ENCODE peak calls at places on chromosome 15, in four cellular contexts. T, Y, I and W are unnamed samples.
A peak's percentile ranks its signal among the peaks of the same experiment; 100 is the strongest.

GRCh38 chr15:51185213-51185619 is 90.5 kb upstream of the TNFAIP8L3 start:
- DNase-seq in T (no peak), Y (no peak), I (no peak), W (no peak)

GRCh38 chr15:40826123-40827075 is 2.1 kb downstream of the PPP1R14D start:
- DNase-seq in T (no peak), Y (no peak), I (no peak), W (no peak)

GRCh38 chr15:80915462-80915861 is 74.2 kb downstream of the MESD start:
- DNase-seq in T (no peak), Y (no peak), I (no peak), W (no peak)

GRCh38 chr15:79372428-79372827 is 59.7 kb upstream of the MINAR1 start:
- DNase-seq in T (no peak), Y (no peak), I (no peak), W (no peak)

GRCh38 chr15:93570571-93570970 is 481.6 kb upstream of the RGMA start:
- DNase-seq in T (no peak), Y (no peak), I (no peak), W (no peak)

GRCh38 chr15:29090617-29091466 is 178.8 kb downstream of the NSMCE3 start:
- DNase-seq in T (no peak), Y (no peak), I (peak; percentile 65), W (peak; percentile 20)

GRCh38 chr15:43132830-43133428 is 457 bp upstream of the TMEM62 start:
- DNase-seq in T (no peak), Y (no peak), I (no peak), W (no peak)

GRCh38 chr15:64622410-64623260 is 152.8 kb downstream of the RBPMS2 start:
- DNase-seq in T (no peak), Y (no peak), I (peak; percentile 58), W (no peak)

GRCh38 chr15:87792250-87793030 is 464.1 kb downstream of the NTRK3 start:
- DNase-seq in T (no peak), Y (no peak), I (no peak), W (peak; percentile 100)

GRCh38 chr15:72859023-72859756 is 75.6 kb upstream of the ADPGK start:
- DNase-seq in T (no peak), Y (no peak), I (no peak), W (peak; percentile 25)

GRCh38 chr15:47618216-47618615 is 99.1 kb upstream of the SEMA6D start:
- DNase-seq in T (no peak), Y (no peak), I (no peak), W (no peak)

GRCh38 chr15:59174846-59175831 is 31.5 kb upstream of the LDHAL6B start:
- DNase-seq in T (peak; percentile 32), Y (no peak), I (peak; percentile 46), W (peak; percentile 50)

GRCh38 chr15:90594297-90594696 is 64.6 kb downstream of the CRTC3 start:
- DNase-seq in T (peak; percentile 57), Y (peak; percentile 50), I (peak; percentile 88), W (no peak)

GRCh38 chr15:28107894-28108255 is 8.8 kb upstream of the OCA2 start:
- DNase-seq in T (no peak), Y (no peak), I (no peak), W (no peak)

GRCh38 chr15:70053703-70054229 is 44.0 kb downstream of the TLE3 start:
- DNase-seq in T (no peak), Y (no peak), I (no peak), W (no peak)

GRCh38 chr15:63891079-63891762 is 57.5 kb upstream of the HERC1 start:
- DNase-seq in T (peak; percentile 69), Y (peak; percentile 57), I (peak; percentile 83), W (peak; percentile 82)

GRCh38 chr15:79431636-79432344 is at the start of gene MINAR1:
- DNase-seq in T (no peak), Y (no peak), I (peak; percentile 2), W (peak; percentile 66)

GRCh38 chr15:66795851-66796250 is 93.8 kb downstream of the SMAD6 start:
- DNase-seq in T (no peak), Y (no peak), I (no peak), W (no peak)

GRCh38 chr15:74253276-74253921 is 17.3 kb downstream of the CCDC33 start:
- DNase-seq in T (no peak), Y (no peak), I (no peak), W (peak; percentile 42)

GRCh38 chr15:92226020-92226612 is 167.6 kb upstream of the ST8SIA2 start:
- DNase-seq in T (no peak), Y (no peak), I (no peak), W (peak; percentile 29)

GRCh38 chr15:100536733-100537132 is 8.0 kb upstream of the CERS3 start:
- DNase-seq in T (no peak), Y (no peak), I (no peak), W (no peak)

GRCh38 chr15:57156210-57156887 is 220.0 kb upstream of the CGNL1 start:
- DNase-seq in T (no peak), Y (no peak), I (no peak), W (no peak)

GRCh38 chr15:33064878-33065277 is 129.6 kb downstream of the FMN1 start:
- DNase-seq in T (no peak), Y (no peak), I (no peak), W (no peak)

GRCh38 chr15:47484119-47484518 is 233.2 kb upstream of the SEMA6D start:
- DNase-seq in T (no peak), Y (no peak), I (no peak), W (no peak)

GRCh38 chr15:76994496-76994895 is 430 bp upstream of the PSTPIP1 start:
- DNase-seq in T (peak; percentile 8), Y (no peak), I (no peak), W (no peak)

GRCh38 chr15:90774731-90775521 is 57.8 kb downstream of the BLM start:
- DNase-seq in T (no peak), Y (no peak), I (no peak), W (no peak)

GRCh38 chr15:67806539-67806935 is 18.8 kb upstream of the SKOR1 start:
- DNase-seq in T (no peak), Y (no peak), I (no peak), W (no peak)

GRCh38 chr15:64842986-64843561 is 1.4 kb downstream of the PLEKHO2 start:
- DNase-seq in T (peak; percentile 67), Y (no peak), I (no peak), W (no peak)

GRCh38 chr15:43522247-43522646 is 4.8 kb downstream of the MAP1A start:
- DNase-seq in T (no peak), Y (no peak), I (no peak), W (no peak)

GRCh38 chr15:27983496-27983895 is 115.6 kb downstream of the OCA2 start:
- DNase-seq in T (no peak), Y (no peak), I (no peak), W (no peak)

GRCh38 chr15:44779761-44780160 is 43.4 kb downstream of the TRIM69 start:
- DNase-seq in T (no peak), Y (no peak), I (no peak), W (no peak)

GRCh38 chr15:58475573-58476524 is 44.1 kb downstream of the LIPC start:
- DNase-seq in T (no peak), Y (no peak), I (no peak), W (no peak)

GRCh38 chr15:40069178-40070165 is 30.5 kb upstream of the SRP14 start:
- DNase-seq in T (peak; percentile 70), Y (no peak), I (no peak), W (peak; percentile 47)

GRCh38 chr15:41482070-41482469 is 11.6 kb upstream of the ITPKA start:
- DNase-seq in T (no peak), Y (no peak), I (no peak), W (no peak)

GRCh38 chr15:55546718-55547117 is 38.7 kb upstream of the DNAAF4 start:
- DNase-seq in T (no peak), Y (no peak), I (no peak), W (no peak)

GRCh38 chr15:67110958-67111864 is 45.8 kb downstream of the SMAD3 start:
- DNase-seq in T (no peak), Y (no peak), I (no peak), W (no peak)

GRCh38 chr15:75830910-75831805 is 12.1 kb upstream of the UBE2Q2 start:
- DNase-seq in T (no peak), Y (no peak), I (no peak), W (peak; percentile 43)

GRCh38 chr15:74732846-74733245 is 7.5 kb upstream of the CYP1A1 start:
- DNase-seq in T (no peak), Y (no peak), I (no peak), W (no peak)

GRCh38 chr15:72315706-72316370 is 4.1 kb downstream of the CELF6 start:
- DNase-seq in T (no peak), Y (no peak), I (no peak), W (no peak)